ENCODE peak calls at places on chromosomes 12 and 14, in seven cellular contexts. X is neural progenitor cell, B is GM23248, F is uterus, C is psoas muscle, U is thoracic aorta, D is heart left ventricle. Z is an unnamed sample. For H3K4me1 and H3K36me3, the result is how much of the 10 kb centered on the place peaks cover.

GRCh38 chr12:112538740-112539139 is 120.0 kb downstream of the PTPN11 start:
- DNase-seq in D (no peak), C (no peak), U (no peak), B (no peak), X (no peak), F (no peak), Z (no peak)

GRCh38 chr12:107663277-107663676 is 22.3 kb upstream of the PWP1 start:
- DNase-seq in D (no peak), F (no peak), C (no peak), X (no peak), B (no peak), U (no peak), Z (no peak)

GRCh38 chr14:51871846-51872245 is 11.4 kb downstream of the GNG2 start:
- DNase-seq in F (no peak), X (no peak), U (no peak), D (no peak), B (no peak), C (no peak), Z (no peak)

GRCh38 chr12:130847097-130847496 is 8.0 kb upstream of the STX2 start:
- DNase-seq in U (no peak), X (no peak), B (peak), C (no peak), F (no peak), D (no peak), Z (no peak)

GRCh38 chr14:87489196-87489819 is 503.7 kb downstream of the GALC start:
- DNase-seq in C (no peak), F (no peak), D (no peak), X (no peak), U (no peak), B (no peak), Z (no peak)

GRCh38 chr14:50044040-50044651 is 72.2 kb downstream of the VCPKMT start:
- DNase-seq in X (no peak), B (no peak), F (no peak), D (no peak), C (no peak), U (no peak), Z (no peak)

GRCh38 chr12:108179305-108179704 is 50.2 kb downstream of the WSCD2 start:
- DNase-seq in C (no peak), D (no peak), U (no peak), X (no peak), B (no peak), F (no peak), Z (no peak)

GRCh38 chr12:52178984-52179383 is 12.8 kb downstream of the KRT80 start:
- DNase-seq in B (peak), D (no peak), U (no peak), C (no peak), F (no peak), X (no peak), Z (no peak)

GRCh38 chr12:68675098-68675842 is 11.5 kb upstream of the NUP107 start:
- DNase-seq in C (no peak), X (peak), F (no peak), D (peak), U (no peak), B (no peak), Z (peak)

GRCh38 chr12:90943248-90943647 is 11.7 kb downstream of the CCER1 start:
- DNase-seq in U (no peak), X (no peak), D (no peak), F (no peak), C (no peak), B (no peak), Z (no peak)

GRCh38 chr12:113203852-113204760 is 17.2 kb upstream of the TPCN1 start:
- DNase-seq in X (no peak), U (no peak), F (no peak), D (no peak), B (no peak), C (no peak), Z (no peak)

GRCh38 chr12:3990356-3990975 is 117.3 kb upstream of the PARP11 start:
- DNase-seq in F (no peak), C (no peak), U (no peak), D (no peak), B (no peak), X (peak), Z (no peak)

GRCh38 chr12:104921340-104921739 is 36.8 kb downstream of the SLC41A2 start:
- DNase-seq in X (no peak), U (no peak), F (no peak), B (no peak), D (no peak), C (no peak), Z (no peak)

GRCh38 chr12:88375301-88375959 is 204.8 kb downstream of the KITLG start:
- DNase-seq in X (no peak), B (no peak), F (no peak), C (no peak), D (no peak), U (no peak), Z (no peak)

GRCh38 chr12:67052981-67053380 is 216.2 kb upstream of the CAND1 start:
- DNase-seq in F (no peak), D (no peak), B (no peak), C (no peak), X (no peak), U (no peak), Z (no peak)

GRCh38 chr14:92863281-92863680 is 59.7 kb upstream of the CHGA start:
- DNase-seq in F (no peak), B (no peak), X (no peak), C (no peak), D (no peak), U (no peak), Z (no peak)

GRCh38 chr14:41022932-41023331 is 583.7 kb upstream of the LRFN5 start:
- DNase-seq in C (no peak), B (no peak), U (no peak), X (no peak), D (no peak), F (no peak), Z (no peak)

GRCh38 chr12:15712823-15713663 is 76.1 kb downstream of the EPS8 start:
- DNase-seq in X (no peak), B (no peak), D (peak), U (no peak), C (no peak), F (no peak), Z (peak)

GRCh38 chr14:69346710-69347109 is 51.4 kb downstream of the ERH start:
- DNase-seq in X (peak), B (peak), C (no peak), F (no peak), D (no peak), U (no peak), Z (peak)

GRCh38 chr12:121858662-121859572 is at the start of gene HPD:
- DNase-seq in B (peak), F (peak), D (peak), C (peak), U (peak), X (peak), Z (peak)

GRCh38 chr14:74967618-74968017 is 12.2 kb upstream of the PGF start:
- DNase-seq in D (no peak), B (no peak), F (no peak), X (no peak), C (no peak), U (no peak), Z (no peak)

GRCh38 chr14:54450535-54450934 is 9.4 kb upstream of the CNIH1 start:
- DNase-seq in B (peak), F (no peak), X (no peak), C (no peak), U (no peak), D (no peak), Z (no peak)

GRCh38 chr12:23843958-23844357 is 105.5 kb downstream of the SOX5 start:
- DNase-seq in U (no peak), F (no peak), X (no peak), C (no peak), D (no peak), B (no peak), Z (no peak)

GRCh38 chr12:50174971-50175715 is 8.0 kb upstream of the CERS5 start:
- DNase-seq in C (no peak), F (no peak), D (no peak), X (peak), B (peak), U (no peak), Z (no peak)

GRCh38 chr14:98223106-98223505 is 1048.9 kb downstream of the BCL11B start:
- DNase-seq in U (no peak), F (no peak), X (no peak), C (no peak), B (no peak), D (no peak), Z (no peak)

GRCh38 chr12:69756088-69756731 is 17.6 kb downstream of the RAB3IP start:
- DNase-seq in D (no peak), C (no peak), F (no peak), X (no peak), B (no peak), U (no peak), Z (no peak)

GRCh38 chr12:111426341-111427185 is 20.8 kb downstream of the SH2B3 start:
- DNase-seq in U (no peak), F (no peak), X (no peak), C (no peak), B (peak), D (no peak), Z (peak)

GRCh38 chr12:55698241-55698955 is 9.3 kb downstream of the ITGA7 start:
- DNase-seq in F (peak), C (peak), B (no peak), U (no peak), X (no peak), D (no peak), Z (peak)

GRCh38 chr12:78004451-78005093 is 173.9 kb downstream of the NAV3 start:
- DNase-seq in C (no peak), F (no peak), D (no peak), U (no peak), B (no peak), X (no peak), Z (no peak)

GRCh38 chr12:70267550-70267949 is 24.3 kb downstream of the CNOT2 start:
- DNase-seq in D (no peak), X (no peak), C (no peak), B (peak), U (no peak), F (no peak), Z (no peak)

GRCh38 chr14:49969961-49970360 is 77.1 kb downstream of the ARF6 start:
- DNase-seq in X (no peak), U (no peak), C (no peak), B (no peak), F (no peak), D (no peak), Z (no peak)

GRCh38 chr12:125228519-125229260 is 163.5 kb downstream of the AACS start:
- DNase-seq in D (no peak), B (no peak), F (no peak), X (no peak), C (no peak), U (no peak), Z (no peak)

GRCh38 chr12:12749433-12749832 is 32.3 kb downstream of the CDKN1B start:
- DNase-seq in X (no peak), F (peak), B (no peak), D (no peak), C (no peak), U (no peak), Z (peak)

DNA sequence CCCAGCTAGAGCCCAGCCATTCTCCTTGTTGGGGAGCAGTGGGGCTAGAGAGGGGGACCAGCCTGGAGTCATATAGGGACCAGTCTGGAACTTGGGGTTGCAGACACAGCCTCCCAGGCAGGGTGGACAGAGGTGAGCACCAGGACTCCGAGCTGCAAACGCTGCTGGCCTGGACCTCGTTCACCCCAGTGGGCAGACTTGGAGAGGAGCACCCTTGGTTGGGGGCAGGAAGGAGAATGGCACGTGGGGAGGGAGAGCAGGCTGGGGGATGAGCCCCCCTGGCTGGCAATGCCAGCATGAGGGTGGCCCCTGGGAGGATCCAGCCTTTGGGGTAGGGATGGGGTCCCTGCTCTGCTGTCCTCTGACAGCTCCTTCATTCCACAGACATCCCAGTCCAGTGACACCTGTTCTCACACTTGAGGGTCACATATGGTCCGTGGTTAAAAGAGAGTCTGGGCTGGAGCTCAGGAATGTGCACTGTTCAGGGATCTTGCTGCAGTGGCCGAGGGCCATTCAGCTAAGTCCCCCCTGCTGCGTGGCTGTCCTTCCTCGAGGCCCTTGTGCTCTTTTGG is 2.8 kb downstream of the LBHD2 start:
- DNase-seq in C (peak), X (no peak), U (no peak), D (no peak), F (no peak), B (no peak), Z (no peak)
- H3K4me1 ChIP-seq in C (under half), X (under half), U (under half), D (under half), F (under half), B (under half), Z (under half)

DNA sequence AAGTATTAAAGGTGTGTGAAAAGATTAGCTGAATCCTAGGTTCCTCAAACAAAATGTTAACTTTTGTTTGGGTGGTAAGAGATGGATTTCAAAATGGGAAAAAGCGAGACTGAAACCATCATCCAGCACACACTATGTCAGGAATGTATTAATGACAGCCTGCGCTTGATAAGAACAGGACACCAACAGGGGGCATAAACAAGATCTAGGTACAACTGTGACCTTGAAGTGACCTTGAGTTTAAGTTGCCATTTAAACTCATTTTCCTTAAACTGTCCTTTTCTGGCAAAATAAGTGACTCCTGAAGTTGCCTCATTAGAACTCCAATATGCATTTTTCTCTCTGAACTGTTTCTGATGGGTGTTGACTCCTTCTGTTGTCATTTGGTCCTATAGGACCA is 17.1 kb downstream of the PRKCH start:
- DNase-seq in F (no peak), C (no peak), B (no peak), X (no peak), U (no peak), D (no peak), Z (no peak)
- H3K27ac ChIP-seq in F (peak), C (no peak), B (no peak), X (no peak), U (no peak), D (no peak), Z (no peak)

GRCh38 chr12:132740313-132740646 is 21.4 kb downstream of the ANKLE2 start:
- DNase-seq in D (no peak), F (no peak), U (no peak), B (no peak), X (no peak), C (no peak), Z (no peak)
- H3K36me3 ChIP-seq in D (half or more), F (under half), U (half or more), B (half or more), X (under half), C (under half), Z (under half)

GRCh38 chr12:71442567-71442931 is 3.0 kb downstream of the LGR5 start:
- DNase-seq in F (no peak), X (no peak), D (no peak), U (no peak), C (no peak), B (no peak), Z (no peak)
- H3K4me1 ChIP-seq in F (under half), X (under half), D (under half), U (under half), C (under half), B (under half), Z (under half)

DNA sequence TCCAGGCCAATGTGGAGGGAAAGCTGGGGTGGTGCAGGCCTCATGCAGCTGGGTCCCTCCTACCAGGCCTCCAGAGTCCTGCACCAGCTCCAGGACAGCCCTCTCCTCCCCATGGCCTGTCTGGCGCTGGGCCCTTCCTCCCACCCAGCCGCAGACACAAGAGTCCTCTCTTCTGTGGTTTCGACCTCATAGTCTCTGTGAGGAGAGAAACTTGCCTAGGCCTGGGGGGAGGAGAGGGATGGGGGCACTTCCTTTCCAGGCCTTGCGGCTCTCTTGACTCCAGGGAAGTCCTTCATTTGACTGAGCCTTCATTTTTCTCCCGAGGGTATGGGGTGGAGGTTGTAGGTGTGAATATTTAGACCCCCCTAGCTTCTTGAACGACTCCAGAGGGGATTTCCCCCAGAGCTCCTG is 2.3 kb downstream of the MMP14 start:
- DNase-seq in F (peak), B (peak), U (no peak), D (peak), X (no peak), C (peak), Z (peak)
- H3K27ac ChIP-seq in F (peak), B (peak), U (peak), D (peak), X (no peak), C (peak), Z (peak)

Z was measured in transverse colon.